ENCODE peak calls at places on chromosomes 4 and X, in four cellular contexts. S, M, C and Q are unnamed samples.

GRCh38 chr4:139557506-139558110 is 1.6 kb upstream of the SETD7 start:
- DNase-seq in C (no peak), M (no peak), S (no peak), Q (no peak)

GRCh38 chrX:77431227-77431626 is 16.0 kb upstream of the FGF16 start:
- DNase-seq in S (no peak), C (no peak), M (no peak), Q (no peak)

GRCh38 chr4:121307441-121308327 is 73.1 kb downstream of the QRFPR start:
- DNase-seq in C (peak), S (no peak), M (no peak), Q (no peak)

GRCh38 chrX:123830309-123830708 is 29.5 kb upstream of the XIAP start:
- DNase-seq in M (no peak), S (peak), C (no peak), Q (no peak)

GRCh38 chr4:127501103-127501502 is 131.7 kb upstream of the INTU start:
- DNase-seq in C (no peak), S (no peak), M (no peak), Q (no peak)

GRCh38 chrX:50103866-50104566 is 96.8 kb downstream of the AKAP4 start:
- DNase-seq in S (no peak), M (no peak), C (no peak), Q (no peak)

GRCh38 chr4:181796502-181796901 is 446.7 kb upstream of the TENM3 start:
- DNase-seq in C (no peak), S (no peak), M (no peak), Q (no peak)

GRCh38 chr4:86280246-86280645 is 79.6 kb downstream of the MAPK10 start:
- DNase-seq in S (no peak), M (no peak), C (no peak), Q (no peak)

GRCh38 chrX:40018021-40018420 is 79.7 kb downstream of the BCOR start:
- DNase-seq in M (no peak), C (no peak), S (no peak), Q (no peak)

GRCh38 chrX:2697741-2698294 is 6.7 kb downstream of the CD99 start:
- DNase-seq in M (peak), C (no peak), S (no peak), Q (no peak)

GRCh38 chr4:83771113-83771705 is 235.3 kb downstream of the GPAT3 start:
- DNase-seq in C (peak), M (no peak), S (peak), Q (no peak)

GRCh38 chr4:176778491-176778890 is 14.2 kb downstream of the VEGFC start:
- DNase-seq in C (no peak), M (peak), S (no peak), Q (no peak)

GRCh38 chrX:103253608-103254007 is 1.3 kb downstream of the TCEAL8 start:
- DNase-seq in C (no peak), S (no peak), M (no peak), Q (no peak)

GRCh38 chrX:40277672-40278071 is 179.9 kb upstream of the BCOR start:
- DNase-seq in C (no peak), M (no peak), S (no peak), Q (no peak)

GRCh38 chr4:119132306-119132705 is 3.3 kb upstream of the MYOZ2 start:
- DNase-seq in M (no peak), S (no peak), C (no peak), Q (no peak)

GRCh38 chr4:80125252-80126177 is 52.5 kb upstream of the ANTXR2 start:
- DNase-seq in S (no peak), M (no peak), C (no peak), Q (no peak)

GRCh38 chr4:84325625-84326024 is 173.5 kb downstream of the NKX6-1 start:
- DNase-seq in M (no peak), S (no peak), C (no peak), Q (no peak)

GRCh38 chr4:85720736-85721135 is 245.8 kb downstream of the ARHGAP24 start:
- DNase-seq in M (no peak), S (peak), C (no peak), Q (no peak)

GRCh38 chr4:149121015-149121404 is 678.8 kb upstream of the NR3C2 start:
- DNase-seq in C (no peak), M (no peak), S (no peak), Q (no peak)

GRCh38 chr4:152935138-152935537 is 985 bp upstream of the FHDC1 start:
- DNase-seq in S (peak), M (no peak), C (peak), Q (peak)

GRCh38 chr4:113683143-113683542 is 78.4 kb downstream of the CAMK2D start:
- DNase-seq in M (no peak), S (no peak), C (no peak), Q (no peak)

GRCh38 chr4:51836531-51836930 is 6.4 kb upstream of the DCUN1D4 start:
- DNase-seq in C (no peak), S (no peak), M (no peak), Q (no peak)

GRCh38 chrX:124300412-124300811 is 32.0 kb upstream of the TEX13D start:
- DNase-seq in C (no peak), S (no peak), M (no peak), Q (no peak)

GRCh38 chrX:40087574-40088298 is 10.0 kb downstream of the BCOR start:
- DNase-seq in S (no peak), C (no peak), M (no peak), Q (no peak)

GRCh38 chr4:10380695-10381094 is 76.5 kb downstream of the ZNF518B start:
- DNase-seq in C (no peak), S (no peak), M (no peak), Q (no peak)

GRCh38 chr4:151665022-151665421 is 95.8 kb downstream of the GATB start:
- DNase-seq in C (no peak), S (no peak), M (peak), Q (no peak)

GRCh38 chr4:178306565-178306964 is 864.3 kb upstream of the AGA start:
- DNase-seq in C (no peak), S (no peak), M (no peak), Q (no peak)